ENCODE peak calls at places on chromosomes 4 and X, in eight cellular contexts. H is left lobe of liver; T is CD4-positive, alpha-beta memory T cell; E is HL-60; C is stimulated activated naive B cell treated with anti-CD40 and anti-IgM and Interleukin-4, amounts not matched to agents 10 μg/mL and 1 μg/mL and 100 μg/mL, for 72 hours; B is HT1080; F is psoas muscle; Q is lower leg skin. P is an unnamed sample.

GRCh38 chr4:52713456-52713937 is 37.7 kb downstream of the ERVMER34-1 start:
- DNase-seq in B (peak), C (no peak), T (no peak), H (no peak), F (no peak), Q (no peak), E (peak), P (no peak)

GRCh38 chr4:7646384-7647061 is 211.8 kb upstream of the PSAPL1 start:
- DNase-seq in C (no peak), H (no peak), Q (no peak), T (peak), B (no peak), E (no peak), F (no peak), P (peak)

GRCh38 chr4:94746746-94747145 is 11.0 kb upstream of the BMPR1B start:
- DNase-seq in Q (no peak), H (no peak), C (no peak), T (no peak), E (no peak), F (no peak), B (no peak), P (no peak)

GRCh38 chr4:80266267-80266901 is at the start of gene FGF5:
- DNase-seq in C (peak), B (peak), T (no peak), H (no peak), F (peak), E (peak), Q (no peak), P (no peak)

GRCh38 chr4:87283151-87283550 is 39.5 kb downstream of the HSD17B13 start:
- DNase-seq in C (no peak), T (no peak), F (no peak), B (no peak), Q (no peak), E (no peak), H (no peak), P (no peak)

GRCh38 chr4:160233141-160233540 is 1130.3 kb downstream of the RAPGEF2 start:
- DNase-seq in B (peak), F (no peak), H (no peak), Q (no peak), T (no peak), C (no peak), E (no peak), P (no peak)

GRCh38 chr4:73653695-73654106 is 33.5 kb upstream of the RASSF6 start:
- DNase-seq in Q (no peak), T (peak), E (peak), H (peak), F (no peak), B (peak), C (no peak), P (no peak)

GRCh38 chr4:62952366-62952765 is 1456.9 kb downstream of the TECRL start:
- DNase-seq in C (no peak), E (no peak), H (no peak), B (no peak), T (no peak), F (no peak), Q (no peak), P (no peak)

GRCh38 chr4:110926841-110927400 is 304.0 kb upstream of the PITX2 start:
- DNase-seq in H (no peak), E (no peak), F (no peak), C (no peak), T (no peak), Q (no peak), B (no peak), P (no peak)

GRCh38 chr4:126742048-126742447 is 890.7 kb upstream of the INTU start:
- DNase-seq in Q (no peak), H (no peak), F (no peak), T (no peak), E (no peak), B (no peak), C (no peak), P (no peak)

GRCh38 chr4:115119804-115120352 is 6.5 kb upstream of the NDST4 start:
- DNase-seq in B (no peak), C (no peak), E (no peak), T (no peak), F (no peak), H (no peak), Q (no peak), P (no peak)

GRCh38 chr4:95092762-95093161 is 335.0 kb downstream of the BMPR1B start:
- DNase-seq in B (no peak), F (no peak), H (no peak), Q (no peak), E (no peak), C (no peak), T (no peak), P (no peak)

GRCh38 chr4:4783847-4784246 is 75.6 kb upstream of the MSX1 start:
- DNase-seq in Q (peak), C (no peak), T (no peak), E (no peak), B (no peak), H (no peak), F (no peak), P (no peak)

GRCh38 chr4:152399246-152399645 is 136.6 kb downstream of the FBXW7 start:
- DNase-seq in C (no peak), E (peak), B (no peak), H (no peak), F (no peak), Q (no peak), T (no peak), P (no peak)

GRCh38 chr4:130722370-130722769 is 1626.4 kb downstream of the C4orf33 start:
- DNase-seq in C (no peak), H (no peak), T (no peak), E (no peak), B (peak), F (no peak), Q (no peak), P (no peak)

GRCh38 chr4:81715335-81715734 is 243.6 kb upstream of the RASGEF1B start:
- DNase-seq in H (no peak), E (no peak), Q (no peak), T (no peak), B (no peak), C (no peak), F (no peak), P (no peak)

GRCh38 chrX:9131066-9131465 is 97.1 kb upstream of the FAM9B start:
- DNase-seq in F (no peak), C (no peak), Q (no peak), H (no peak), T (no peak), B (peak), E (no peak), P (no peak)

GRCh38 chr4:54384563-54384962 is 155.5 kb downstream of the PDGFRA start:
- DNase-seq in T (no peak), C (peak), Q (no peak), H (no peak), B (peak), F (no peak), E (peak), P (peak)

GRCh38 chrX:13747836-13748235 is 13.3 kb downstream of the OFD1 start:
- DNase-seq in C (no peak), H (no peak), T (peak), E (peak), B (peak), Q (no peak), F (no peak), P (peak)

GRCh38 chr4:23022032-23022431 is 329.3 kb downstream of the GBA3 start:
- DNase-seq in H (no peak), C (no peak), B (peak), Q (no peak), F (no peak), T (no peak), E (no peak), P (no peak)

GRCh38 chrX:9885150-9885549 is 82.0 kb upstream of the CLDN34 start:
- DNase-seq in F (peak), H (peak), Q (no peak), T (peak), E (peak), C (peak), B (peak), P (peak)

GRCh38 chr4:34814266-34814665 is 1430.0 kb downstream of the ARAP2 start:
- DNase-seq in H (no peak), T (no peak), C (no peak), F (no peak), E (no peak), Q (no peak), B (peak), P (no peak)

GRCh38 chrX:100407784-100408642 is 2.1 kb downstream of the PCDH19 start:
- DNase-seq in B (no peak), T (no peak), F (peak), E (no peak), Q (no peak), H (no peak), C (no peak), P (no peak)

GRCh38 chr4:7301846-7302630 is 109.7 kb downstream of the SORCS2 start:
- DNase-seq in T (no peak), C (no peak), H (no peak), B (no peak), E (no peak), Q (no peak), F (no peak), P (no peak)